ENCODE peak calls at places on chromosomes 12 and 14, in seven cellular contexts. S is IMR-90, M is pancreas, C is ovary, F is left ventricle myocardium inferior, L is MM.1S, D is fibroblast of lung. Z is an unnamed sample.

GRCh38 chr12:501722-502447 is 42.1 kb downstream of the B4GALNT3 start:
- DNase-seq in S (no peak), M (no peak), C (peak; percentile 24), F (no peak), L (no peak), D (no peak), Z (no peak)

GRCh38 chr12:64192644-64193043 is 29.5 kb downstream of the KICS2 start:
- DNase-seq in S (no peak), M (no peak), C (no peak), F (no peak), L (no peak), D (no peak), Z (no peak)

GRCh38 chr12:78674311-78675085 is 190.1 kb upstream of the SYT1 start:
- DNase-seq in S (peak; percentile 56), M (no peak), C (no peak), F (no peak), L (no peak), D (peak; percentile 19), Z (no peak)

GRCh38 chr12:99619389-99620158 is 28.0 kb upstream of the GARIN6 start:
- DNase-seq in S (peak; percentile 4), M (no peak), C (no peak), F (no peak), L (peak; percentile 66), D (peak; percentile 39), Z (no peak)

GRCh38 chr14:50711043-50711442 is 42.9 kb upstream of the SAV1 start:
- DNase-seq in S (no peak), M (no peak), C (no peak), F (no peak), L (no peak), D (no peak), Z (no peak)

GRCh38 chr12:66279127-66279712 is 23.1 kb upstream of the HELB start:
- DNase-seq in S (peak; percentile 22), M (no peak), C (no peak), F (no peak), L (no peak), D (peak; percentile 31), Z (no peak)

GRCh38 chr12:121579190-121579791 is 1.5 kb downstream of the KDM2B start:
- DNase-seq in S (no peak), M (peak; percentile 75), C (peak; percentile 62), F (peak; percentile 29), L (no peak), D (no peak), Z (peak; percentile 32)

GRCh38 chr14:52706286-52706685 is 714 bp upstream of the PSMC6 start:
- DNase-seq in S (peak; percentile 10), M (no peak), C (no peak), F (no peak), L (no peak), D (peak; percentile 14), Z (no peak)

GRCh38 chr12:111636209-111636928 is 37.3 kb upstream of the ATXN2 start:
- DNase-seq in S (peak; percentile 54), M (no peak), C (peak; percentile 83), F (peak; percentile 55), L (no peak), D (peak; percentile 80), Z (peak; percentile 51)

GRCh38 chr12:132253698-132254480 is 75.5 kb downstream of the GALNT9 start:
- DNase-seq in S (no peak), M (no peak), C (no peak), F (no peak), L (no peak), D (no peak), Z (no peak)

GRCh38 chr12:123284669-123285068 is 13.0 kb upstream of the CDK2AP1 start:
- DNase-seq in S (no peak), M (no peak), C (no peak), F (no peak), L (no peak), D (no peak), Z (no peak)

GRCh38 chr14:81388236-81388801 is 11.8 kb downstream of the STON2 start:
- DNase-seq in S (no peak), M (no peak), C (no peak), F (no peak), L (no peak), D (no peak), Z (no peak)

GRCh38 chr14:105063041-105063440 is 2.2 kb downstream of the GPR132 start:
- DNase-seq in S (no peak), M (no peak), C (no peak), F (no peak), L (no peak), D (no peak), Z (no peak)

GRCh38 chr12:27549801-27550652 is 26.0 kb downstream of the PPFIBP1 start:
- DNase-seq in S (peak; percentile 97), M (peak; percentile 62), C (peak; percentile 87), F (peak; percentile 83), L (no peak), D (peak; percentile 99), Z (no peak)

GRCh38 chr12:53994691-53995310 is 5.2 kb upstream of the HOXC9 start:
- DNase-seq in S (no peak), M (no peak), C (no peak), F (no peak), L (no peak), D (no peak), Z (no peak)

GRCh38 chr12:78835493-78835892 is 29.1 kb upstream of the SYT1 start:
- DNase-seq in S (no peak), M (no peak), C (no peak), F (no peak), L (no peak), D (no peak), Z (no peak)

GRCh38 chr12:25436206-25436912 is 116.7 kb downstream of the LMNTD1 start:
- DNase-seq in S (peak; percentile 89), M (no peak), C (peak; percentile 32), F (no peak), L (peak; percentile 81), D (peak; percentile 93), Z (no peak)

GRCh38 chr12:40907115-40907521 is 214.9 kb downstream of the CNTN1 start:
- DNase-seq in S (peak; percentile 5), M (no peak), C (no peak), F (no peak), L (no peak), D (peak; percentile 22), Z (no peak)

GRCh38 chr12:52818376-52818775 is 4.5 kb upstream of the KRT4 start:
- DNase-seq in S (no peak), M (no peak), C (no peak), F (no peak), L (no peak), D (no peak), Z (no peak)

GRCh38 chr14:68785817-68786490 is 6.9 kb downstream of the ZFP36L1 start:
- DNase-seq in S (no peak), M (no peak), C (peak; percentile 47), F (no peak), L (no peak), D (peak; percentile 44), Z (no peak)

GRCh38 chr14:55123101-55123500 is 6.0 kb upstream of the LGALS3 start:
- DNase-seq in S (peak; percentile 98), M (no peak), C (peak; percentile 51), F (no peak), L (no peak), D (peak; percentile 84), Z (no peak)

GRCh38 chr14:70897475-70897874 is 9.8 kb upstream of the PCNX1 start:
- DNase-seq in S (peak; percentile 91), M (no peak), C (no peak), F (no peak), L (no peak), D (peak; percentile 89), Z (no peak)

GRCh38 chr12:132614861-132615578 is 3.6 kb upstream of the P2RX2 start:
- DNase-seq in S (peak; percentile 78), M (peak; percentile 88), C (peak; percentile 83), F (peak; percentile 82), L (peak; percentile 41), D (peak; percentile 84), Z (peak; percentile 78)

GRCh38 chr14:92586001-92586947 is 72.7 kb downstream of the RIN3 start:
- DNase-seq in S (peak; percentile 99), M (no peak), C (no peak), F (no peak), L (peak; percentile 45), D (peak; percentile 99), Z (peak; percentile 48)

GRCh38 chr14:94649543-94650443 is 37.6 kb downstream of the SERPINA3 start:
- DNase-seq in S (no peak), M (no peak), C (no peak), F (no peak), L (no peak), D (no peak), Z (no peak)

GRCh38 chr14:100076133-100076532 is 10.9 kb downstream of the EVL start:
- DNase-seq in S (peak; percentile 40), M (no peak), C (no peak), F (no peak), L (no peak), D (peak; percentile 14), Z (no peak)
- H3K27ac ChIP-seq in S (no peak overlapping the region), M (no peak overlapping the region), C (no peak overlapping the region), F (peak overlapping the region; percentile 42), L (no peak overlapping the region), D (no peak overlapping the region), Z (no peak overlapping the region)

DNA sequence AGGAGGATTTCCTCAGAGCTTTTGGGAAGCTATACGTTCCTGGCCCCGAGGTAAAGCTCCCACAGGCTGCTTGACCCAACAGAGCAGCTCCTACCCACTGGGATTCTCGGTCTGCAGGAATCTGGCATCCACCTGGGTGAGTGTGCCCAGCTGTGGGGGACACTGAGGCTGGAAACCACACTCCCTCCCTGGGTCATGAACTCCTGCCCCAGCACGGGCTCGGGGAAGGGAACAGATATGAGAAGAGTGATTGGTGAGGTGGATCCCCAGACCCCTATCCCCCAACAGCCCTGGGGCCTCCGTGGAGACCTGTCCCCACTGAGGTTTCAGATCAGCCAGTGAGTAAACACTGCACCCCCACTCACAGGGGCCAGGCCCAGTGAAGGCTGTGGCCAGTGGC is 3.3 kb downstream of the FAIM2 start:
- DNase-seq in S (no peak), M (peak; percentile 28), C (no peak), F (no peak), L (no peak), D (no peak), Z (no peak)
- H3K27me3 ChIP-seq in S (peaks cover 29% of the 10 kb centered on the region), M (no peaks in the 10 kb centered on the region), C (no peaks in the 10 kb centered on the region), F (peaks cover 83% of the 10 kb centered on the region), L (peaks cover 14% of the 10 kb centered on the region), D (peaks cover 16% of the 10 kb centered on the region), Z (no peaks in the 10 kb centered on the region)

GRCh38 chr12:107461222-107461980 is 224.2 kb upstream of the PWP1 start:
- DNase-seq in S (peak; percentile 91), M (no peak), C (no peak), F (no peak), L (no peak), D (peak; percentile 56), Z (no peak)

GRCh38 chr12:107457536-107457935 is 228.1 kb upstream of the PWP1 start:
- DNase-seq in S (no peak), M (no peak), C (no peak), F (no peak), L (no peak), D (no peak), Z (no peak)

GRCh38 chr12:107459649-107460048 is 225.9 kb upstream of the PWP1 start:
- DNase-seq in S (no peak), M (no peak), C (no peak), F (no peak), L (no peak), D (no peak), Z (no peak)

GRCh38 chr12:107458990-107459389 is 226.6 kb upstream of the PWP1 start:
- DNase-seq in S (no peak), M (no peak), C (no peak), F (no peak), L (no peak), D (no peak), Z (no peak)

GRCh38 chr12:107458163-107458562 is 227.4 kb upstream of the PWP1 start:
- DNase-seq in S (no peak), M (no peak), C (no peak), F (peak; percentile 32), L (no peak), D (peak; percentile 16), Z (no peak)
- TF ChIP-seq CTCF in S (no peak), M (no peak), C (no peak), F (no peak), L (no peak), D (no peak), Z (no peak)

GRCh38 chr14:90612801-90613200 is 203.4 kb downstream of the TTC7B start:
- DNase-seq in S (no peak), M (no peak), C (no peak), F (no peak), L (no peak), D (no peak), Z (no peak)
- H3K27ac ChIP-seq in S (no peak overlapping the region), M (no peak overlapping the region), C (no peak overlapping the region), F (peak overlapping the region; percentile 59), L (no peak overlapping the region), D (no peak overlapping the region), Z (peak overlapping the region; percentile 90)

Z was measured in dorsolateral prefrontal cortex.